ENCODE peak calls at places on chromosomes 6 and 20, in four cellular contexts. I is epithelial cell of proximal tubule, X is NT2/D1, T is PC-3. G is an unnamed sample.

GRCh38 chr6:20565291-20565690 is 31.0 kb downstream of the CDKAL1 start:
- DNase-seq in I (no peak), X (no peak), T (no peak), G (no peak)

GRCh38 chr6:119340766-119341487 is 8.6 kb downstream of the MAN1A1 start:
- DNase-seq in I (no peak), X (no peak), T (no peak), G (no peak)

GRCh38 chr6:45697605-45698004 is 318.1 kb downstream of the CLIC5 start:
- DNase-seq in I (peak; percentile 96), X (no peak), T (peak; percentile 88), G (no peak)

GRCh38 chr6:1487239-1487638 is 97.9 kb downstream of the FOXF2 start:
- DNase-seq in I (no peak), X (no peak), T (no peak), G (no peak)

GRCh38 chr20:10971096-10971495 is 297.3 kb upstream of the JAG1 start:
- DNase-seq in I (no peak), X (no peak), T (peak; percentile 19), G (no peak)

GRCh38 chr6:24933868-24934401 is 1.8 kb downstream of the RIPOR2 start:
- DNase-seq in I (no peak), X (peak; percentile 49), T (peak; percentile 53), G (peak; percentile 61)

GRCh38 chr6:33413200-33413599 is 2.4 kb downstream of the PHF1 start:
- DNase-seq in I (no peak), X (no peak), T (no peak), G (no peak)

GRCh38 chr6:43812850-43813584 is 43.0 kb downstream of the VEGFA start:
- DNase-seq in I (no peak), X (no peak), T (no peak), G (no peak)

GRCh38 chr6:142048593-142048980 is 84.1 kb upstream of the GJE1 start:
- DNase-seq in I (no peak), X (no peak), T (no peak), G (no peak)

GRCh38 chr6:153790048-153790447 is 249.0 kb upstream of the OPRM1 start:
- DNase-seq in I (peak; percentile 84), X (peak; percentile 8), T (peak; percentile 70), G (no peak)

GRCh38 chr6:81331526-81331925 is 421.0 kb downstream of the TENT5A start:
- DNase-seq in I (no peak), X (no peak), T (peak; percentile 18), G (no peak)

GRCh38 chr6:108675226-108676160 is 114.8 kb downstream of the FOXO3 start:
- DNase-seq in I (no peak), X (no peak), T (no peak), G (no peak)

GRCh38 chr6:106128981-106129761 is 43.0 kb downstream of the PRDM1 start:
- DNase-seq in I (no peak), X (no peak), T (peak; percentile 75), G (no peak)

GRCh38 chr6:19472850-19473249 is 364.3 kb upstream of the ID4 start:
- DNase-seq in I (no peak), X (peak; percentile 6), T (peak; percentile 49), G (peak; percentile 9)